ENCODE peak calls at places on chromosomes 3 and 15, in five cellular contexts. Z, C, S, E and V are unnamed samples.

GRCh38 chr3:150545419-150546225 is 674 bp downstream of the SERP1 start:
- DNase-seq in Z (no peak), C (no peak), S (no peak), E (peak), V (peak)

GRCh38 chr3:149019581-149019980 is 28.2 kb downstream of the GYG1 start:
- DNase-seq in Z (no peak), C (peak), S (no peak), E (no peak), V (no peak)

GRCh38 chr3:48561045-48561736 is 2.4 kb downstream of the UCN2 start:
- DNase-seq in Z (peak), C (peak), S (peak), E (peak), V (peak)

GRCh38 chr15:73329501-73330200 is 39.1 kb downstream of the HCN4 start:
- DNase-seq in Z (no peak), C (no peak), S (no peak), E (no peak), V (no peak)

GRCh38 chr3:11764931-11765363 is 81.7 kb downstream of the TAMM41 start:
- DNase-seq in Z (no peak), C (peak), S (no peak), E (no peak), V (peak)

GRCh38 chr3:50562866-50563265 is 4.7 kb downstream of the C3orf18 start:
- DNase-seq in Z (no peak), C (peak), S (no peak), E (no peak), V (no peak)

GRCh38 chr3:63724987-63725386 is 72.5 kb downstream of the SNTN start:
- DNase-seq in Z (no peak), C (peak), S (peak), E (no peak), V (no peak)

GRCh38 chr15:23073890-23074631 is 34.7 kb upstream of the TUBGCP5 start:
- DNase-seq in Z (no peak), C (no peak), S (no peak), E (no peak), V (no peak)

GRCh38 chr15:59688383-59688887 is 685 bp downstream of the BNIP2 start:
- DNase-seq in Z (no peak), C (peak), S (no peak), E (peak), V (peak)

GRCh38 chr3:45551214-45552010 is 43.1 kb upstream of the LIMD1 start:
- DNase-seq in Z (no peak), C (peak), S (no peak), E (no peak), V (peak)

DNA sequence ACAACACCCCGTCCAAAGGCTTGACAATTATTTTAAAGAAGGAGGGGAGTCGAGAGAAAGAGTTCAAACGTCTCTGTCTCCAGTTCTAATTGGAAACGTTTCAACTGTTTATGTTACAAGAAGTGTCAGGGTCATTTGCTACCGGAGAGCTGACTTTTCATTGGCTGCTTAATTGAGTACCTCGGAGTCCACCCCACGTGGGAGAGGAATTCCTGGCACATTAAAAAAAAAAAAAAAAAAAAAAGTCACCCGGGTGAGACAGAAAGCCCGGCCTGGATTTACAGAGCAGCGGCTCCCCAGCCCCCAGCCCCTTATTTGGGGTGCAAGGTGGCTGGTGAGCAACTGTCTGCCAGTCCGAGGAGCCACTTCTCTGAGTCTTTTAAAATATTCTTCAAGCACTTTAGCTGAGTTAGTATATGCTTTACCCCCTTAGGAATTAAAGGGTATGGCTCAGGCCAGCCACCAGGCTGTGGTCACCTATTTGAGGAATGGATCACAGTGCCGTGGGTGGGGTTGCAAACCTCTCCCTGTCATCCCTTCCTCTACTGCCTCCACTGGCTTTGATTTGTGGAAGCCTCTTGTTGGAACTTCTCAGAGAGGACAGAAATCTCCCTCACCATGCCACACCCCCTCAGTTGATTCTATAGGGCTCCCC is 3.9 kb upstream of the TLE3 start:
- DNase-seq in Z (peak), C (peak), S (peak), E (peak), V (peak)
- H3K9ac ChIP-seq in Z (no peak), C (no peak), S (no peak), E (no peak), V (no peak)

GRCh38 chr15:93488157-93488803 is 399.3 kb upstream of the RGMA start:
- DNase-seq in Z (no peak), C (no peak), S (no peak), E (no peak), V (no peak)
- H3K14ac ChIP-seq in Z (no peak), C (no peak), S (no peak), E (no peak), V (no peak)

GRCh38 chr15:57550640-57551039 is 41.1 kb upstream of the MYZAP start:
- DNase-seq in Z (no peak), C (no peak), S (no peak), E (no peak), V (no peak)
- H2BK15ac ChIP-seq in Z (no peak), C (peak), S (peak), E (no peak), V (no peak)

DNA sequence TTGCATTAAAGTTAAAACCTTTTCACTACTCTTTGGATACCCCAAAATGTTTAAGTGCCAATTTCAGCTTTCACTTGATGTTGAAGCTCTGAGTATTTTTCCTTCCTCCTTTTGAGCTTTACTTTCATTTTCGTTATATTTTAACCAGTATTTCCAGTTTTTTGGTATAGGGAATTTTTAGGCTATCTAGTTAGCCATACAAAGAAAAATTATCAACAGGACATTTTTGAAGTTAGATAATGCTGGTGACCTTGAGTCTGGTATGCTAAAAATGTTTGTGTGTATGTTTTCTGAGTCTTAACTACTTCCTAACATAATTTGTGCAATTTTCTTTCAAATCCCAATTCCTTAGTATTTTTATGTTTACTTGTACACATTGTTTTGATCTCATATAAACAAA is 284.8 kb downstream of the OTOL1 start:
- DNase-seq in Z (no peak), C (no peak), S (no peak), E (no peak), V (peak)
- H3K9ac ChIP-seq in Z (no peak), C (no peak), S (no peak), E (no peak), V (peak)

GRCh38 chr3:168066882-168067281 is 28.8 kb downstream of the GOLIM4 start:
- DNase-seq in Z (no peak), C (no peak), S (no peak), E (no peak), V (no peak)
- H3K14ac ChIP-seq in Z (no peak), C (no peak), S (no peak), E (no peak), V (no peak)

GRCh38 chr3:51735039-51735438 is 28.2 kb downstream of the GRM2 start:
- DNase-seq in Z (no peak), C (no peak), S (no peak), E (no peak), V (no peak)
- H2BK15ac ChIP-seq in Z (no peak), C (no peak), S (no peak), E (no peak), V (no peak)

GRCh38 chr15:92647467-92648163 is 8.0 kb downstream of the FAM174B start:
- DNase-seq in Z (no peak), C (no peak), S (peak), E (no peak), V (no peak)
- H3K9ac ChIP-seq in Z (peak), C (no peak), S (no peak), E (no peak), V (no peak)

DNA sequence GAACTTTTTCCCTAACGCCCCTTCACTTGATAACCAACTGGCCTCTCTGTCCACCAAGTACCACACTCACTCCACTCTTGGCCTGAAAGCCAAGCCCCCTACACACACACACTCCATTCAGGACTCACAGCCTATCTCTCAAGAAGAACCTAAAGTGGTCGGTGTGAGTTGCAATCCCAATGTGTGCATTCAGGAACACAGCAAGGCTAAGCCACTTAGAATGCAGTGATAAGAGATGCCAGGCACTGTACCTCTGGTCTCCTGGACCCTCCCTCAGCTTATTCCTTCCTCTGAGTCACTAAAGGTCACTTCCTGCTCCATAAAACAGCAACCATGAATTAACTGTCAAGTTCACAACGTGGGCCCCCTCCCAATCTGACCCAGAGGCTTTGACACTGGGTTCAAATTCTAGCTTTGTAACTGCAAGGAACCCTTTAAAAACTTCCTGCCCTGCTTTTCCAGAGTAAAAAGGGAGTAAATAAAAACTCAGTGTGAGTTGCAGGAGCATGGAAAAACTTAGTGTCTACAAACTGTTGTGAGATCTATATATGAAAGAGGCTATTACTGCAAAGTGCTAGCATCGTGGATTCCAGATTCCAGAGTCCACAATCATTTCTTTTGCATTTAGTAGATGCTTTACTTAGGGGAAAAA is 17.6 kb upstream of the KCNMB3 start:
- DNase-seq in Z (no peak), C (no peak), S (no peak), E (no peak), V (no peak)
- H3K14ac ChIP-seq in Z (no peak), C (no peak), S (no peak), E (no peak), V (no peak)

GRCh38 chr15:36880913-36881290 is 219.4 kb downstream of the MEIS2 start:
- DNase-seq in Z (no peak), C (no peak), S (no peak), E (no peak), V (no peak)
- H2BK15ac ChIP-seq in Z (no peak), C (no peak), S (no peak), E (no peak), V (no peak)